ENCODE peak calls at places on chromosomes 4 and X, in eight cellular contexts. N is thoracic aorta, K is Peyer's patch, Q is fibroblast of lung, P is suprapubic skin, F is PC-9, Y is adrenal gland, M is sigmoid colon. L is an unnamed sample.

GRCh38 chrX:93422693-93423092 is 250.7 kb downstream of the NAP1L3 start:
- DNase-seq in P (no peak), N (no peak), F (no peak), Q (no peak), Y (peak; percentile 40), M (no peak), K (no peak), L (no peak)

GRCh38 chr4:53686521-53686920 is 95.2 kb upstream of the LNX1 start:
- DNase-seq in P (no peak), Q (peak; percentile 62), F (no peak), Y (no peak), N (no peak), M (no peak), K (no peak), L (no peak)

GRCh38 chr4:165457793-165458192 is 79.0 kb downstream of the CPE start:
- DNase-seq in Y (no peak), P (no peak), M (no peak), F (no peak), N (no peak), K (no peak), Q (no peak), L (no peak)

GRCh38 chr4:132238697-132239096 is 910.4 kb upstream of the PCDH10 start:
- DNase-seq in N (no peak), P (no peak), M (no peak), Y (no peak), K (no peak), Q (no peak), F (no peak), L (no peak)

GRCh38 chr4:7194251-7195137 is 2.2 kb downstream of the SORCS2 start:
- DNase-seq in P (peak; percentile 59), Q (no peak), N (no peak), F (no peak), Y (no peak), K (no peak), M (peak; percentile 66), L (peak; percentile 60)

GRCh38 chrX:151085207-151085606 is 91.2 kb upstream of the GPR50 start:
- DNase-seq in N (no peak), F (no peak), P (no peak), Q (no peak), K (no peak), M (no peak), Y (no peak), L (no peak)

GRCh38 chr4:169446824-169447223 is 165.6 kb downstream of the NEK1 start:
- DNase-seq in P (no peak), Q (no peak), Y (no peak), F (no peak), M (no peak), N (no peak), K (no peak), L (no peak)

GRCh38 chr4:10180927-10181744 is 64.5 kb upstream of the WDR1 start:
- DNase-seq in F (no peak), N (no peak), M (no peak), P (no peak), Y (no peak), Q (peak; percentile 7), K (no peak), L (no peak)

GRCh38 chrX:789096-789495 is 158.5 kb downstream of the SHOX start:
- DNase-seq in N (no peak), Q (no peak), K (no peak), Y (no peak), P (no peak), M (no peak), F (no peak), L (no peak)

GRCh38 chr4:15003891-15004700 is 1.8 kb downstream of the CPEB2 start:
- DNase-seq in K (peak; percentile 54), Y (peak; percentile 48), F (no peak), N (no peak), P (peak; percentile 82), M (peak; percentile 72), Q (peak; percentile 23), L (peak; percentile 75)

GRCh38 chr4:1448589-1449420 is 42.6 kb upstream of the NKX1-1 start:
- DNase-seq in F (no peak), Y (no peak), K (no peak), P (no peak), Q (no peak), M (no peak), N (no peak), L (peak; percentile 57)

GRCh38 chr4:20532871-20533870 is 167.1 kb upstream of the PACRGL start:
- DNase-seq in Q (peak; percentile 74), F (no peak), Y (no peak), P (no peak), K (no peak), M (no peak), N (no peak), L (no peak)

GRCh38 chr4:153987291-153987690 is 198.4 kb upstream of the SFRP2 start:
- DNase-seq in N (no peak), K (no peak), M (no peak), Q (peak; percentile 75), Y (no peak), P (no peak), F (no peak), L (no peak)

GRCh38 chr4:153988446-153988845 is 199.6 kb upstream of the SFRP2 start:
- DNase-seq in M (no peak), P (no peak), N (no peak), Y (no peak), F (no peak), Q (peak; percentile 61), K (no peak), L (no peak)

GRCh38 chr4:153989505-153989904 is 200.6 kb upstream of the SFRP2 start:
- DNase-seq in K (no peak), Q (no peak), P (no peak), Y (no peak), M (no peak), N (no peak), F (no peak), L (no peak)
- H3K27ac ChIP-seq in K (no peak overlapping the region), Q (no peak overlapping the region), P (no peak overlapping the region), Y (no peak overlapping the region), M (no peak overlapping the region), N (no peak overlapping the region), F (no peak overlapping the region), L (no peak overlapping the region)

GRCh38 chr4:142377345-142378091 is 468.6 kb downstream of the INPP4B start:
- DNase-seq in Q (no peak), N (no peak), F (no peak), M (no peak), Y (no peak), P (no peak), K (no peak), L (no peak)
- H3K4me1 ChIP-seq in Q (peaks cover 23% of the 10 kb centered on the region), N (peaks cover 34% of the 10 kb centered on the region), F (peaks cover 39% of the 10 kb centered on the region), M (peaks cover 13% of the 10 kb centered on the region), Y (peaks cover 24% of the 10 kb centered on the region), P (peaks cover 25% of the 10 kb centered on the region), K (no peaks in the 10 kb centered on the region), L (peaks cover 48% of the 10 kb centered on the region)

DNA sequence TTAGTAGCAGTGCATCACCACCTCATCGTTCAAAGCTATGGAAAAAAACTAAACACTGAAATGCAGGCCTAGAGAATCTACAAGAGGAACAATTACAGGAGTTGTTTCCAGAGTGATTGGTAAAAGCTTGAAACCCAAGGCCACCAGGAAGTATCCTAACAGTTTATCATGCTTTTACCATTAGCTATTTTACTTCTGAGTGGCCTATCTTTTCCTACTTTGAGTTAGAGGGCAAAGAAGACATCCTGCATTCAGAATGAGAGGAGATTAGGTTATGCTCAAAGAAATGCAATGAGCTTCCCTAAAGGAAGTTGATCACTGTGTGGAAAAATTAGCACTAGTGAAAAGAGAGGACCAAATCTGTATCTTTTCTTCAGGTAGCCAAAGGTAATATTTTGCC is 69.8 kb upstream of the PRSS48 start:
- DNase-seq in Q (no peak), F (no peak), Y (no peak), K (no peak), M (no peak), N (no peak), P (no peak), L (no peak)
- TF ChIP-seq CTCF in Q (no peak), F (no peak), Y (no peak), K (no peak), M (no peak), N (no peak), P (no peak), L (no peak)

DNA sequence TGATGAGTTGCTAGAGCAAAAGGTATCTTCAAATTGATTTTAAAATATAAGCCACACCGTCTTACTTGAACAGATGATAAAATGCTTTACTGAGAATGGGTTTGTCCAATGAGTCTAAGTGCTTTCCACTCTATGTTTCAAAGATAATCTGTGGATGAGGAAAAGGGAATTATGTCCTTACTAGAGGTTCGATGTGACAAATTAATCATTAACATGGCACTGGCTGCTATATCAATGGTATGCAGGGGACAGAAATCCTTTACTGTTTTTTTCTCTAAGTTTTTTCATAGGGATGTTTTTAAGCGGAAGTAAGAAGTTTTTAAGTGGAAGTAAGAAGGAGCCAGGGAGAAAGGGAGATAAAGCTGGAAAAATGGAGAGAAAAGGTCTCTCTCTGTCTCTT is 38.0 kb downstream of the MID1IP1 start:
- DNase-seq in K (no peak), M (no peak), Q (no peak), N (no peak), P (no peak), Y (no peak), F (no peak), L (no peak)
- H3K27ac ChIP-seq in K (no peak overlapping the region), M (no peak overlapping the region), Q (no peak overlapping the region), N (no peak overlapping the region), P (no peak overlapping the region), Y (no peak overlapping the region), F (no peak overlapping the region), L (no peak overlapping the region)

GRCh38 chrX:71992711-71993110 is 82.1 kb downstream of the NHSL2 start:
- DNase-seq in P (no peak), K (no peak), Y (no peak), Q (no peak), N (no peak), M (no peak), F (no peak), L (no peak)

GRCh38 chrX:71994601-71995000 is 84.0 kb downstream of the NHSL2 start:
- DNase-seq in P (no peak), M (no peak), F (no peak), Q (peak; percentile 39), N (no peak), K (no peak), Y (no peak), L (no peak)

GRCh38 chrX:71991164-71991563 is 80.5 kb downstream of the NHSL2 start:
- DNase-seq in Y (no peak), F (no peak), M (no peak), Q (no peak), K (no peak), N (no peak), P (no peak), L (no peak)

GRCh38 chrX:71995122-71995521 is 84.5 kb downstream of the NHSL2 start:
- DNase-seq in K (no peak), Y (no peak), P (no peak), Q (no peak), N (no peak), M (no peak), F (no peak), L (no peak)

GRCh38 chrX:71993371-71993770 is 82.7 kb downstream of the NHSL2 start:
- DNase-seq in M (no peak), Y (no peak), P (no peak), K (no peak), F (no peak), Q (no peak), N (no peak), L (no peak)
- H3K4me1 ChIP-seq in M (no peaks in the 10 kb centered on the region), Y (no peaks in the 10 kb centered on the region), P (no peaks in the 10 kb centered on the region), K (no peaks in the 10 kb centered on the region), F (no peaks in the 10 kb centered on the region), Q (no peaks in the 10 kb centered on the region), N (no peaks in the 10 kb centered on the region), L (no peaks in the 10 kb centered on the region)

L was measured in tibial artery.